ENCODE peak calls at places on chromosomes 7 and 10, in six cellular contexts. G, E, H, J, F and N are unnamed samples.

GRCh38 chr10:26755443-26755903 is 58.0 kb downstream of the PDSS1 start:
- DNase-seq in F (no peak), E (no peak), H (no peak), J (no peak), G (peak), N (no peak)

GRCh38 chr10:130958981-130959751 is 352.4 kb downstream of the TCERG1L start:
- DNase-seq in G (no peak), H (no peak), F (no peak), J (no peak), E (no peak), N (no peak)

GRCh38 chr10:44982114-44982460 is 3.5 kb upstream of the DEPP1 start:
- DNase-seq in J (no peak), G (no peak), E (no peak), F (no peak), H (no peak), N (peak)

GRCh38 chr10:30007406-30007805 is 52.0 kb downstream of the JCAD start:
- DNase-seq in H (no peak), J (no peak), G (no peak), E (no peak), F (no peak), N (no peak)

GRCh38 chr7:149261321-149261828 is 621 bp upstream of the ZNF783 start:
- DNase-seq in J (no peak), F (no peak), G (no peak), E (peak), H (peak), N (peak)

GRCh38 chr7:47283497-47284131 is 298.3 kb downstream of the TNS3 start:
- DNase-seq in J (no peak), E (no peak), H (no peak), G (no peak), F (no peak), N (no peak)

GRCh38 chr7:142956951-142957623 is 5.1 kb downstream of the KEL start:
- DNase-seq in F (no peak), J (no peak), E (no peak), H (no peak), G (peak), N (no peak)

GRCh38 chr10:6669269-6669859 is 89.3 kb upstream of the PRKCQ start:
- DNase-seq in F (no peak), J (no peak), G (peak), H (peak), E (peak), N (no peak)

GRCh38 chr7:101618207-101618839 is 10.8 kb downstream of the MYL10 start:
- DNase-seq in E (peak), H (no peak), J (no peak), F (no peak), G (no peak), N (no peak)

GRCh38 chr10:86661161-86662025 is 6.9 kb upstream of the LDB3 start:
- DNase-seq in G (no peak), J (peak), F (no peak), E (peak), H (no peak), N (no peak)

GRCh38 chr7:38554586-38554985 is 76.6 kb downstream of the AMPH start:
- DNase-seq in H (no peak), F (no peak), J (no peak), G (no peak), E (no peak), N (no peak)

GRCh38 chr10:122500726-122501125 is 39.4 kb downstream of the HTRA1 start:
- DNase-seq in F (no peak), J (no peak), E (no peak), H (no peak), G (no peak), N (no peak)

GRCh38 chr10:133143200-133143533 is 16.9 kb upstream of the KNDC1 start:
- DNase-seq in F (no peak), G (no peak), J (no peak), H (no peak), E (no peak), N (no peak)

GRCh38 chr10:89426230-89426868 is 12.0 kb downstream of the IFIT5 start:
- DNase-seq in G (peak), E (peak), H (no peak), J (no peak), F (no peak), N (no peak)

GRCh38 chr10:79048639-79049550 is 19.9 kb upstream of the ZMIZ1 start:
- DNase-seq in F (no peak), H (no peak), J (peak), E (no peak), G (no peak), N (no peak)

GRCh38 chr10:100520811-100521210 is 1.1 kb upstream of the SEC31B start:
- DNase-seq in E (no peak), H (no peak), J (no peak), G (no peak), F (no peak), N (no peak)